ENCODE peak calls at places on chromosomes 7 and 10, in five cellular contexts. F, B, V, H and L are unnamed samples.

GRCh38 chr10:15672469-15672868 is 47.3 kb downstream of the ITGA8 start:
- DNase-seq in H (no peak), F (no peak), B (no peak), V (no peak), L (no peak)

GRCh38 chr7:142301923-142302550 is 44.2 kb upstream of the PRSS58 start:
- DNase-seq in V (no peak), F (no peak), B (no peak), H (no peak), L (no peak)

GRCh38 chr10:15558136-15558535 is 161.6 kb downstream of the ITGA8 start:
- DNase-seq in B (no peak), H (no peak), V (no peak), F (no peak), L (no peak)

GRCh38 chr7:74049997-74050798 is 22.2 kb downstream of the ELN start:
- DNase-seq in B (no peak), V (no peak), F (no peak), H (no peak), L (no peak)

GRCh38 chr10:16809074-16809718 is 8.0 kb downstream of the RSU1 start:
- DNase-seq in V (peak), H (peak), F (peak), B (no peak), L (no peak)

GRCh38 chr7:54985405-54986360 is 33.1 kb upstream of the EGFR start:
- DNase-seq in H (no peak), B (no peak), V (no peak), F (no peak), L (no peak)

GRCh38 chr7:936131-937054 is 18.1 kb downstream of the ADAP1 start:
- DNase-seq in H (no peak), V (no peak), B (no peak), F (no peak), L (no peak)

GRCh38 chr10:71076473-71077142 is 135.8 kb upstream of the UNC5B start:
- DNase-seq in B (no peak), H (no peak), F (no peak), V (no peak), L (no peak)

GRCh38 chr7:86937499-86937898 is 122.0 kb downstream of the ELAPOR2 start:
- DNase-seq in B (no peak), V (no peak), F (no peak), H (no peak), L (no peak)

GRCh38 chr7:155509025-155509724 is 37.2 kb downstream of the CNPY1 start:
- DNase-seq in H (no peak), V (peak), B (no peak), F (no peak), L (no peak)

GRCh38 chr10:688621-689426 is 644 bp downstream of the DIP2C start:
- DNase-seq in H (peak), F (no peak), V (peak), B (peak), L (no peak)

GRCh38 chr7:108497082-108497725 is 28.7 kb downstream of the PNPLA8 start:
- DNase-seq in V (peak), F (peak), H (no peak), B (peak), L (no peak)

GRCh38 chr10:48579251-48579960 is 25.5 kb downstream of the ARHGAP22 start:
- DNase-seq in H (no peak), B (no peak), V (no peak), F (no peak), L (no peak)

GRCh38 chr10:96873756-96874467 is 41.8 kb downstream of the LCOR start:
- DNase-seq in B (no peak), F (no peak), H (no peak), V (no peak), L (no peak)

GRCh38 chr7:73519867-73520672 is 2.0 kb downstream of the BAZ1B start:
- DNase-seq in H (no peak), F (no peak), B (no peak), V (no peak), L (no peak)

GRCh38 chr7:16044620-16045019 is 358.1 kb upstream of the MEOX2 start:
- DNase-seq in F (no peak), V (no peak), B (no peak), H (no peak), L (no peak)

GRCh38 chr7:128727239-128727638 is 11.9 kb upstream of the CALU start:
- DNase-seq in F (no peak), B (no peak), V (no peak), H (no peak), L (no peak)

GRCh38 chr10:88382699-88383098 is 200.4 kb downstream of the RNLS start:
- DNase-seq in V (no peak), F (no peak), B (no peak), H (no peak), L (no peak)

GRCh38 chr7:108459922-108460551 is 3.8 kb upstream of the NRCAM start:
- DNase-seq in F (peak), V (peak), H (no peak), B (peak), L (no peak)

GRCh38 chr10:71978476-71978875 is 14.3 kb downstream of the CHST3 start:
- DNase-seq in B (no peak), F (no peak), V (no peak), H (no peak), L (peak)

GRCh38 chr7:47254081-47255006 is 327.6 kb downstream of the TNS3 start:
- DNase-seq in H (peak), B (peak), F (peak), V (peak), L (peak)

GRCh38 chr10:24114561-24114960 is 94.4 kb upstream of the KIAA1217 start:
- DNase-seq in F (no peak), H (no peak), B (no peak), V (no peak), L (no peak)

GRCh38 chr10:56871160-56871668 is 510.2 kb upstream of the ZWINT start:
- DNase-seq in H (no peak), F (no peak), B (no peak), V (no peak), L (no peak)

GRCh38 chr7:152733286-152733934 is 26.1 kb upstream of the ACTR3B start:
- DNase-seq in H (no peak), B (no peak), F (no peak), V (no peak), L (no peak)

GRCh38 chr7:120273476-120273975 is 551 bp downstream of the KCND2 start:
- DNase-seq in B (peak), V (peak), F (no peak), H (peak), L (peak)

GRCh38 chr10:102523250-102524029 is 19.7 kb downstream of the SUFU start:
- DNase-seq in F (no peak), H (no peak), V (no peak), B (no peak), L (no peak)

GRCh38 chr10:24133839-24134238 is 75.1 kb upstream of the KIAA1217 start:
- DNase-seq in V (no peak), H (no peak), F (no peak), B (no peak), L (no peak)

GRCh38 chr10:98321203-98321780 is 53.3 kb upstream of the LOXL4 start:
- DNase-seq in B (no peak), H (no peak), V (no peak), F (no peak), L (no peak)

GRCh38 chr7:127983804-127984332 is 47.4 kb downstream of the LRRC4 start:
- DNase-seq in F (no peak), B (no peak), V (no peak), H (no peak), L (no peak)

GRCh38 chr10:75877877-75878276 is 446.5 kb downstream of the LRMDA start:
- DNase-seq in V (no peak), B (no peak), F (no peak), H (no peak), L (no peak)

GRCh38 chr7:127437772-127438330 is 45.3 kb upstream of the ZNF800 start:
- DNase-seq in V (no peak), F (no peak), H (no peak), B (no peak), L (no peak)

GRCh38 chr10:11875183-11875498 is 52.0 kb downstream of the PROSER2 start:
- DNase-seq in V (no peak), B (no peak), H (no peak), F (no peak), L (no peak)

GRCh38 chr10:11875499-11876281 is 52.5 kb downstream of the PROSER2 start:
- DNase-seq in H (peak), F (no peak), B (peak), V (peak), L (peak)

GRCh38 chr10:11876805-11877395 is 53.7 kb downstream of the PROSER2 start:
- DNase-seq in F (no peak), H (no peak), V (no peak), B (no peak), L (no peak)

GRCh38 chr10:11877506-11877905 is 54.4 kb downstream of the PROSER2 start:
- DNase-seq in H (no peak), B (no peak), F (no peak), V (no peak), L (no peak)

DNA sequence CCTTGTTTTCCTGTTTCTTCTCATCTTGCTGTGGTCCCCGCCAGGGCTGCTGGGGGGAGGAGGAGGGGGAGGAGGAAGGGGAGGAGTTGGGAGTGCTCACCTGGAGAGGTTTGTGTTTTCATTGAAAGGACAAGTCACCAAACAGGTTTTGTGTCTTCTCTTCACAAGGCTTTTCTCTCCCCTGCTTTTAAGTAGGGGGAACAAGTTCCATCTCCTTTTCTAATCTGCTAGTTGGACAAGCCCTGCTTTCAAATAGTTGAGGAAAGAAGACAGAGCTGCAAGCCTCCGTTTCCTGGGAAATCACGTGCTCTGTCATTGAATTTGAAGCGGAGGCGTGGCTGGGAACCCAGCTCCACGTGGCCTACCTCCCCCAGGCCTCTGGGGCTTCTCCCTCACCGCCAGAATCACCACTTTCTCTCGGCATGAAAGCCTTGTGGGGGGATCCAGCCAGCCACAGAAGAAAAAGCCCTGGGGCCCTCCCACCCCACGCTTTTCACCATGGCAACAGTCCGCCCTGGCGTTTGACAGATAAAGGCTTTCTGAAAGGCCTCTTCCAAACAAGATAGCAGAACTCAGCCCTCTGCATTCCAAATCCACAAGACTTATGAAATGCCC is 51.5 kb downstream of the PROSER2 start:
- DNase-seq in H (peak), F (peak), V (no peak), B (peak), L (peak)
- H3K27ac ChIP-seq in H (peak), F (no peak), V (no peak), B (peak), L (no peak)

DNA sequence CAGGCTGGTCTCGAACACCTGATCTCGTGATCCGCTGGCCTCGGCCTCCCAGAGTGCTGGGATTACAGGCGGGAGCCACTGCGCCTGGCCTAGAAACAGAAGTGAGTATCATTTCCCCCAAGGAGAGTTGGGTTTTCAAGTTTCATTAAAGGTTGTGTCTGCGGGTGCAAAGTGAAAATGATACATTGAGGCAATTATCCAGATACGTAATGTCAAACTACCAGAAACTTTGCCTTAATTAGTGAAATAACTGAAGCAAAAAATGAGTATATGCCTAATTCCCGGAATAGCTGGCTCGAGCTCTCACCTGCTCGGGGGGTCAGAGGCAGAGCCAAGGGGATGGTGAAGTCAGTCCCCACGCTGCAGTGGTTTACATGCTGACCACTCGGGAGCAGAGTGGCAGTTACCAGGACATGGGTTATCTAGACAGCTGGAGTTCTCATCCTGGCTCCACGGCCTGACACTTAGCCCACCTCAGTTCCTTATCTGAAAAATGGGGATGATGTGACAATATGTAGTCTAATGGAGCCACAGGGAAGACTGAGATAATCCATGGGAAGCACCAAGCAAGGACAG is 25.5 kb downstream of the CHST15 start:
- DNase-seq in B (no peak), F (no peak), H (no peak), V (no peak), L (no peak)
- H3K27ac ChIP-seq in B (no peak), F (no peak), H (no peak), V (no peak), L (no peak)

GRCh38 chr10:116692225-116692624 is 50.1 kb downstream of the HSPA12A start:
- DNase-seq in F (no peak), V (no peak), B (no peak), H (no peak), L (no peak)
- H3K27ac ChIP-seq in F (no peak), V (peak), B (no peak), H (peak), L (peak)

GRCh38 chr10:69840773-69841172 is 39.1 kb downstream of the COL13A1 start:
- DNase-seq in H (no peak), F (no peak), B (no peak), V (no peak), L (no peak)

GRCh38 chr10:69844698-69845097 is 43.0 kb downstream of the COL13A1 start:
- DNase-seq in B (no peak), V (no peak), F (no peak), H (no peak), L (no peak)

GRCh38 chr10:69843923-69844322 is 42.2 kb downstream of the COL13A1 start:
- DNase-seq in V (no peak), H (no peak), B (no peak), F (no peak), L (no peak)

GRCh38 chr10:69842020-69842419 is 40.3 kb downstream of the COL13A1 start:
- DNase-seq in V (no peak), F (no peak), B (no peak), H (no peak), L (no peak)

GRCh38 chr10:69842932-69843331 is 41.2 kb downstream of the COL13A1 start:
- DNase-seq in H (no peak), B (no peak), V (no peak), F (no peak), L (no peak)
- H3K27ac ChIP-seq in H (no peak), B (no peak), V (no peak), F (no peak), L (no peak)

DNA sequence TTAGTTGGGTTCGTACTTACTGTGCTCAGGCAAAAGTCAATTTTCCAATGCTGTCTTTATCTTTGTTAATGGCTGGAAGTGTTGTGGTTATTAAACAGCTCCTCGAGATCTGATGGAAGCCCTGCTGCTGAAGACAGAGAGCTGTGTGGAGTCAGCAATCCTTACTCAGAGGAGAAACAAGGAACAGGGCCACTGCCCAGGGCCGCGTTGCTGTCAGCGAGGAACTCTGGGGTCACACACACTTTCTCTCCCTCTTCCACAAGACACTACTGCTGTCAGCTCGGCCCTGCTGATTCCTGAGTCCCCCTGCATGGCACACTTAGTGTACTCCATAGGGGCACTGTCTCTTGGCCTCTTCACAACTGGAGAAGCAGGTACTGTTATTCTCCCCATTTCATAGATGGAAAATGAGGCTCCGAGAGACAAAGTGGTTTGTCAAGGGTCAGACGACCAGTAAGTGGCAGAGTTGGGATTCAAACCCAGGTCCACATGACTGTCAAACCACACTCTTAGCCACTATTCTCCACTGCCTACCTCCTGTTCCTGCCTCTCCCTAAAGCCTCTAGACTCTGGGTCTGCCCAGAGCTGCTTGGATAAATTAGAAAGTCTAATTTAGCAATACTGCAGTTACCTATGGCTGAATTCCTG is 29.3 kb upstream of the PDCD4 start:
- DNase-seq in F (no peak), V (no peak), H (no peak), B (no peak), L (peak)
- H3K27ac ChIP-seq in F (no peak), V (no peak), H (peak), B (peak), L (no peak)

DNA sequence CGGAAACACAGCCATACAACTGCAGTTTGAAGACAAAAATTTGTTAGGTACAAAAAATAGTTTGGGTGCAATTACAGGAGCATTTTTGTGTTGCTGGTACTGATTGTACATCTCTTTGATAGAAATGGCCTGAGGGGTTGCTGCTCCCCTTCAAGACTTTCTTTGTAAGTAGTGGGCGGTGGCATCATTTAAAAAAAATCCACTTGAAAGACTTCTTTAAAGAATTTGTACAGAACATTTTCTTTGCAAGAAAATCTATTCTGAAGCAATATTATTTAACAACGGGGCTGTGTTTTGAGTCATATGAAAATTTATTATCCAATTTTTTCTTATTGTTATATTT is 144.1 kb upstream of the CAV2 start:
- DNase-seq in H (no peak), F (no peak), B (no peak), V (no peak), L (no peak)
- H3K27ac ChIP-seq in H (peak), F (no peak), B (peak), V (no peak), L (peak)

GRCh38 chr7:122010116-122010515 is 133.9 kb downstream of the AASS start:
- DNase-seq in F (no peak), V (no peak), H (no peak), B (no peak), L (no peak)

GRCh38 chr7:122006687-122007086 is 133.7 kb downstream of the PTPRZ1 start:
- DNase-seq in B (no peak), F (no peak), H (no peak), V (no peak), L (no peak)
- H3K27ac ChIP-seq in B (no peak), F (no peak), H (no peak), V (no peak), L (no peak)